ENCODE peak calls at places on chromosomes 3 and 15, in eight cellular contexts. One of them, this sample, is unnamed.

GRCh38 chr3:131081224-131081623 is 54.5 kb downstream of the NEK11 start:
- DNase-seq in caudate nucleus: no peak
- DNase-seq in IMR-90: no peak
- DNase-seq in effector memory CD4-positive, alpha-beta T cell: no peak
- DNase-seq in uterus: no peak
- DNase-seq in RWPE1: no peak
- DNase-seq in stomach: no peak
- DNase-seq in left ventricle myocardium inferior: no peak
- DNase-seq in this sample: no peak

GRCh38 chr3:56291244-56291680 is 177.0 kb downstream of the ERC2 start:
- DNase-seq in uterus: no peak
- DNase-seq in caudate nucleus: no peak
- DNase-seq in IMR-90: no peak
- DNase-seq in RWPE1: no peak
- DNase-seq in left ventricle myocardium inferior: no peak
- DNase-seq in stomach: no peak
- DNase-seq in effector memory CD4-positive, alpha-beta T cell: no peak
- DNase-seq in this sample: no peak

GRCh38 chr15:31262901-31263671 is 63.5 kb upstream of the KLF13 start:
- DNase-seq in effector memory CD4-positive, alpha-beta T cell: no peak
- DNase-seq in caudate nucleus: no peak
- DNase-seq in uterus: peak; percentile 16
- DNase-seq in stomach: peak; percentile 30
- DNase-seq in left ventricle myocardium inferior: peak; percentile 34
- DNase-seq in IMR-90: peak; percentile 7
- DNase-seq in RWPE1: peak; percentile 56
- DNase-seq in this sample: no peak

GRCh38 chr15:25052191-25052999 is 97.6 kb downstream of the SNRPN start:
- DNase-seq in caudate nucleus: no peak
- DNase-seq in RWPE1: no peak
- DNase-seq in IMR-90: no peak
- DNase-seq in stomach: peak; percentile 15
- DNase-seq in left ventricle myocardium inferior: no peak
- DNase-seq in effector memory CD4-positive, alpha-beta T cell: no peak
- DNase-seq in uterus: no peak
- DNase-seq in this sample: no peak

GRCh38 chr15:44718180-44718926 is 7.0 kb downstream of the B2M start:
- DNase-seq in stomach: no peak
- DNase-seq in uterus: no peak
- DNase-seq in effector memory CD4-positive, alpha-beta T cell: no peak
- DNase-seq in caudate nucleus: no peak
- DNase-seq in left ventricle myocardium inferior: no peak
- DNase-seq in RWPE1: no peak
- DNase-seq in IMR-90: no peak
- DNase-seq in this sample: no peak

GRCh38 chr3:8790529-8790928 is 21.1 kb upstream of the OXTR start:
- DNase-seq in uterus: no peak
- DNase-seq in effector memory CD4-positive, alpha-beta T cell: no peak
- DNase-seq in caudate nucleus: no peak
- DNase-seq in RWPE1: no peak
- DNase-seq in IMR-90: no peak
- DNase-seq in stomach: no peak
- DNase-seq in left ventricle myocardium inferior: no peak
- DNase-seq in this sample: no peak

GRCh38 chr3:148319161-148319915 is 378.4 kb upstream of the AGTR1 start:
- DNase-seq in IMR-90: peak; percentile 90
- DNase-seq in RWPE1: peak; percentile 15
- DNase-seq in uterus: no peak
- DNase-seq in caudate nucleus: no peak
- DNase-seq in stomach: no peak
- DNase-seq in left ventricle myocardium inferior: no peak
- DNase-seq in effector memory CD4-positive, alpha-beta T cell: no peak
- DNase-seq in this sample: no peak

GRCh38 chr3:190345878-190346277 is 23.6 kb upstream of the CLDN1 start:
- DNase-seq in uterus: no peak
- DNase-seq in effector memory CD4-positive, alpha-beta T cell: no peak
- DNase-seq in RWPE1: no peak
- DNase-seq in stomach: no peak
- DNase-seq in left ventricle myocardium inferior: no peak
- DNase-seq in caudate nucleus: no peak
- DNase-seq in IMR-90: no peak
- DNase-seq in this sample: no peak

GRCh38 chr3:5840091-5840490 is 652.6 kb downstream of the EDEM1 start:
- DNase-seq in caudate nucleus: no peak
- DNase-seq in uterus: no peak
- DNase-seq in IMR-90: no peak
- DNase-seq in effector memory CD4-positive, alpha-beta T cell: no peak
- DNase-seq in RWPE1: no peak
- DNase-seq in stomach: no peak
- DNase-seq in left ventricle myocardium inferior: no peak
- DNase-seq in this sample: no peak

GRCh38 chr15:31217566-31218270 is 108.9 kb upstream of the KLF13 start:
- DNase-seq in left ventricle myocardium inferior: no peak
- DNase-seq in RWPE1: no peak
- DNase-seq in effector memory CD4-positive, alpha-beta T cell: no peak
- DNase-seq in caudate nucleus: no peak
- DNase-seq in stomach: no peak
- DNase-seq in uterus: no peak
- DNase-seq in IMR-90: no peak
- DNase-seq in this sample: no peak

GRCh38 chr15:70152070-70152480 is 54.4 kb upstream of the TLE3 start:
- DNase-seq in stomach: peak; percentile 75
- DNase-seq in left ventricle myocardium inferior: no peak
- DNase-seq in caudate nucleus: no peak
- DNase-seq in RWPE1: no peak
- DNase-seq in effector memory CD4-positive, alpha-beta T cell: no peak
- DNase-seq in IMR-90: peak; percentile 18
- DNase-seq in uterus: no peak
- DNase-seq in this sample: no peak

GRCh38 chr3:21216598-21216997 is 534.4 kb downstream of the ZNF385D start:
- DNase-seq in IMR-90: no peak
- DNase-seq in stomach: no peak
- DNase-seq in RWPE1: no peak
- DNase-seq in effector memory CD4-positive, alpha-beta T cell: no peak
- DNase-seq in uterus: no peak
- DNase-seq in caudate nucleus: no peak
- DNase-seq in left ventricle myocardium inferior: no peak
- DNase-seq in this sample: no peak

GRCh38 chr3:46852329-46852720 is 10.9 kb downstream of the MYL3 start:
- DNase-seq in stomach: no peak
- DNase-seq in caudate nucleus: no peak
- DNase-seq in IMR-90: no peak
- DNase-seq in uterus: peak; percentile 4
- DNase-seq in RWPE1: no peak
- DNase-seq in left ventricle myocardium inferior: no peak
- DNase-seq in effector memory CD4-positive, alpha-beta T cell: no peak
- DNase-seq in this sample: no peak

GRCh38 chr3:161406594-161407555 is 35.6 kb upstream of the SPTSSB start:
- DNase-seq in left ventricle myocardium inferior: no peak
- DNase-seq in IMR-90: no peak
- DNase-seq in effector memory CD4-positive, alpha-beta T cell: no peak
- DNase-seq in RWPE1: no peak
- DNase-seq in caudate nucleus: no peak
- DNase-seq in stomach: no peak
- DNase-seq in uterus: no peak
- DNase-seq in this sample: no peak

GRCh38 chr3:178971614-178972013 is 100.0 kb downstream of the ZMAT3 start:
- DNase-seq in IMR-90: peak; percentile 18
- DNase-seq in stomach: no peak
- DNase-seq in RWPE1: peak; percentile 38
- DNase-seq in caudate nucleus: no peak
- DNase-seq in effector memory CD4-positive, alpha-beta T cell: no peak
- DNase-seq in left ventricle myocardium inferior: no peak
- DNase-seq in uterus: no peak
- DNase-seq in this sample: no peak

GRCh38 chr15:67048281-67049279 is 16.8 kb upstream of the SMAD3 start:
- DNase-seq in left ventricle myocardium inferior: peak; percentile 22
- DNase-seq in effector memory CD4-positive, alpha-beta T cell: no peak
- DNase-seq in stomach: peak; percentile 92
- DNase-seq in caudate nucleus: no peak
- DNase-seq in RWPE1: peak; percentile 79
- DNase-seq in uterus: peak; percentile 44
- DNase-seq in IMR-90: peak; percentile 96
- DNase-seq in this sample: no peak

GRCh38 chr3:4828279-4829030 is 150.8 kb upstream of the BHLHE40 start:
- DNase-seq in IMR-90: peak; percentile 31
- DNase-seq in stomach: no peak
- DNase-seq in left ventricle myocardium inferior: peak; percentile 33
- DNase-seq in caudate nucleus: no peak
- DNase-seq in uterus: no peak
- DNase-seq in RWPE1: no peak
- DNase-seq in effector memory CD4-positive, alpha-beta T cell: no peak
- DNase-seq in this sample: no peak

GRCh38 chr3:4827767-4828166 is 151.5 kb upstream of the BHLHE40 start:
- DNase-seq in IMR-90: no peak
- DNase-seq in RWPE1: no peak
- DNase-seq in stomach: no peak
- DNase-seq in caudate nucleus: no peak
- DNase-seq in effector memory CD4-positive, alpha-beta T cell: no peak
- DNase-seq in left ventricle myocardium inferior: no peak
- DNase-seq in uterus: no peak
- DNase-seq in this sample: no peak

GRCh38 chr3:4826237-4827100 is 152.8 kb upstream of the BHLHE40 start:
- DNase-seq in RWPE1: peak; percentile 39
- DNase-seq in stomach: peak; percentile 63
- DNase-seq in uterus: peak; percentile 56
- DNase-seq in left ventricle myocardium inferior: peak; percentile 85
- DNase-seq in caudate nucleus: no peak
- DNase-seq in IMR-90: no peak
- DNase-seq in effector memory CD4-positive, alpha-beta T cell: no peak
- DNase-seq in this sample: no peak

GRCh38 chr3:4830586-4830914 is 148.7 kb upstream of the BHLHE40 start:
- DNase-seq in uterus: no peak
- DNase-seq in left ventricle myocardium inferior: no peak
- DNase-seq in IMR-90: no peak
- DNase-seq in caudate nucleus: no peak
- DNase-seq in effector memory CD4-positive, alpha-beta T cell: no peak
- DNase-seq in stomach: no peak
- DNase-seq in RWPE1: no peak
- DNase-seq in this sample: no peak

DNA sequence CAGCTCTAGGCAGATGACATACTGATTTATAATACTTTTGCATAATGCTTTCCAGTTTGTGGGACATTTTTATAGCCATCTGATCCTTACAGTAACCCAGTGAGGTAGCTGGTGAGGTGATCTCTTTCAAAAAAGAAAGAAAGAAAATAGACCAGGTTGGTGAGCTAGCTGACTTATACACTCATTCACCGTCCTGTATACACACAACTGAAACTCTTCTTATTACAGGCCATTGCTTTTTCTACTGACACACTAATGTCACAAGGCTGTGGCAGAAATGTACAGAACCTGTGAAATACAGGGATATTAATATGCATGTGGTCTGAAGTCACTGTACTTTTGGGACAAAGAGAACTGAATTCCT is 150.2 kb upstream of the BHLHE40 start:
- DNase-seq in stomach: no peak
- DNase-seq in left ventricle myocardium inferior: no peak
- DNase-seq in effector memory CD4-positive, alpha-beta T cell: no peak
- DNase-seq in RWPE1: no peak
- DNase-seq in caudate nucleus: no peak
- DNase-seq in IMR-90: no peak
- DNase-seq in uterus: no peak
- DNase-seq in this sample: no peak
- H3K27ac ChIP-seq in stomach: no peak overlapping the region
- H3K27ac ChIP-seq in left ventricle myocardium inferior: peak overlapping the region; percentile 86
- H3K27ac ChIP-seq in effector memory CD4-positive, alpha-beta T cell: peak overlapping the region; percentile 83
- H3K27ac ChIP-seq in RWPE1: no peak overlapping the region
- H3K27ac ChIP-seq in caudate nucleus: no peak overlapping the region
- H3K27ac ChIP-seq in IMR-90: no peak overlapping the region
- H3K27ac ChIP-seq in uterus: peak overlapping the region; percentile 1
- H3K27ac ChIP-seq in this sample: no peak overlapping the region

DNA sequence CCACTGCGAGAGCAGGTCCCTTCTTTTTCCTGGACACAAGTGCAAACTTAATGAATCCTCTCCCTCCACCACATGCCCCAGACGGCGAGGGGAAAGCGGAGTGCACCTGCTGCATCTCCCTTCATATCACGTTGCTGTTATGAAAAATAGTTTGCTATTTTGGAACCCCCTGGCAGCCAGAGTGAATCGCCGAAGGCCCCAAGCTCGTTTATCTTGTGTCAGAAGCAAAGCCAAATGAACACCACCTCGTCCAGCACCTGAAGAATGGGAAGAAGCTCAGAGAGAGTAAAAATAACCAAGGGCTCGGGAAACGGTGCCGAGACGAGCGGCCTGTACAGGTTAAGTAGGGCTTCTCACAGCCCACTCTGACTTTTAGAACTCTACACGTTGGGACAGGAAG is 394.6 kb upstream of the RORA start:
- DNase-seq in IMR-90: no peak
- DNase-seq in caudate nucleus: no peak
- DNase-seq in effector memory CD4-positive, alpha-beta T cell: no peak
- DNase-seq in RWPE1: no peak
- DNase-seq in stomach: no peak
- DNase-seq in uterus: no peak
- DNase-seq in left ventricle myocardium inferior: no peak
- DNase-seq in this sample: no peak
- H3K27ac ChIP-seq in IMR-90: no peak overlapping the region
- H3K27ac ChIP-seq in caudate nucleus: no peak overlapping the region
- H3K27ac ChIP-seq in effector memory CD4-positive, alpha-beta T cell: no peak overlapping the region
- H3K27ac ChIP-seq in RWPE1: no peak overlapping the region
- H3K27ac ChIP-seq in stomach: no peak overlapping the region
- H3K27ac ChIP-seq in uterus: no peak overlapping the region
- H3K27ac ChIP-seq in left ventricle myocardium inferior: no peak overlapping the region
- H3K27ac ChIP-seq in this sample: no peak overlapping the region

GRCh38 chr3:195612075-195612800 is 28.5 kb upstream of the APOD start:
- DNase-seq in uterus: no peak
- DNase-seq in left ventricle myocardium inferior: no peak
- DNase-seq in IMR-90: no peak
- DNase-seq in RWPE1: no peak
- DNase-seq in stomach: peak; percentile 21
- DNase-seq in effector memory CD4-positive, alpha-beta T cell: no peak
- DNase-seq in caudate nucleus: no peak
- DNase-seq in this sample: no peak
- H3K27ac ChIP-seq in uterus: peak overlapping the region; percentile 55
- H3K27ac ChIP-seq in left ventricle myocardium inferior: no peak overlapping the region
- H3K27ac ChIP-seq in IMR-90: no peak overlapping the region
- H3K27ac ChIP-seq in RWPE1: no peak overlapping the region
- H3K27ac ChIP-seq in stomach: no peak overlapping the region
- H3K27ac ChIP-seq in effector memory CD4-positive, alpha-beta T cell: no peak overlapping the region
- H3K27ac ChIP-seq in caudate nucleus: no peak overlapping the region
- H3K27ac ChIP-seq in this sample: no peak overlapping the region

DNA sequence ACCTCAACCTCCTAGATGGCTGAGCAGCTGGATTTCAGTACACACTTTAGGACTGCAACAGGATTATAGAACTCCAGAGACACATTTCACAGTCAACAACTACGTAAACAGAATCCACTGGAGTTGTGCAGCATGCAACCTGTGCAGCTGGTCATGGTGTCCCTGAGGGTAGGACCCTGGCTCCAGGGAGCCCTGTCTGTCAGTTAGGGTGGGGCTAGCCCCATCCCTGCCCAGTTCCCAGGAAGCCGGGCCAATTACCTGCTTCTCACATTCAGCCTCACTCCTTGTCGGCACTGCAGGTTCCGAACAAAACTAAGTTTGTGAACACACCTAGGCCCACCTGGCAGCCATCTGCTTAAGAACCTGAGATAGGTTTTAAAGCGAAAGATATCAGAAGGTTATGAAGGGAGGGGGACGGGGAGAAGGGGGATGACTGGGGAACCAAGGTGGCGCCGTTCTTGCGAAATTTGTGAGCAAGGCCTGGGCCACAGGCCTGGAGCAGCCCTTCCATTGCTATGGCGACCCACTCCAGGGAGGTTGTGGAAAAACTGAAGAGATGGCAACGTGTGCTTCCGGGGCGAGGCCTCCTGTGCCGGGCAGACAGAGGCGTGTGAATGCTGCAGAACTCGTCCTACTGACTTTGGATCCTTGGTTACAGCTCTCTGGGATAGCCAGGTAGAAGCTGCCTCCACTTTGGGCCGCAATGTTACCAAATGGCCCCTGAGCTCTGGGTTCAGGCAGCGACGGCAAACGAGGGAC is 25.3 kb downstream of the ACSBG1 start:
- DNase-seq in left ventricle myocardium inferior: no peak
- DNase-seq in RWPE1: no peak
- DNase-seq in caudate nucleus: no peak
- DNase-seq in stomach: peak; percentile 37
- DNase-seq in uterus: no peak
- DNase-seq in IMR-90: no peak
- DNase-seq in effector memory CD4-positive, alpha-beta T cell: no peak
- DNase-seq in this sample: no peak
- H3K27ac ChIP-seq in left ventricle myocardium inferior: peak overlapping the region; percentile 58
- H3K27ac ChIP-seq in RWPE1: peak overlapping the region; percentile 64
- H3K27ac ChIP-seq in caudate nucleus: peak overlapping the region; percentile 96
- H3K27ac ChIP-seq in stomach: no peak overlapping the region
- H3K27ac ChIP-seq in uterus: no peak overlapping the region
- H3K27ac ChIP-seq in IMR-90: no peak overlapping the region
- H3K27ac ChIP-seq in effector memory CD4-positive, alpha-beta T cell: no peak overlapping the region
- H3K27ac ChIP-seq in this sample: peak overlapping the region; percentile 83